ENCODE peak calls at places on chromosomes 2 and 18, in nine cellular contexts. D is central memory CD4-positive, alpha-beta T cell; U is osteocyte; Q is AG09309; Z is AG09319; V is putamen; F is hippocampal formation; M is NCI-H1436; I is ELR. G is an unnamed sample.

GRCh38 chr2:40220177-40220925 is 231.5 kb downstream of the SLC8A1 start:
- DNase-seq in I (peak; percentile 23), U (no peak), V (no peak), Z (no peak), M (no peak), Q (no peak), D (no peak), F (no peak), G (no peak)

GRCh38 chr2:194725169-194725568 is 931.9 kb upstream of the SLC39A10 start:
- DNase-seq in Z (no peak), Q (no peak), U (no peak), F (no peak), D (no peak), V (no peak), I (no peak), M (no peak), G (no peak)

GRCh38 chr2:216827073-216827725 is 32.7 kb downstream of the TNP1 start:
- DNase-seq in Z (no peak), U (no peak), D (no peak), I (no peak), F (no peak), V (no peak), Q (no peak), M (no peak), G (no peak)

GRCh38 chr18:39796413-39796812 is 2158.6 kb upstream of the PIK3C3 start:
- DNase-seq in V (no peak), I (no peak), D (no peak), F (no peak), M (no peak), Z (no peak), Q (no peak), U (no peak), G (no peak)

GRCh38 chr2:23351388-23352141 is 33.4 kb upstream of the KLHL29 start:
- DNase-seq in D (no peak), F (peak; percentile 51), U (peak; percentile 94), Z (peak; percentile 37), I (peak; percentile 77), Q (peak; percentile 16), V (peak; percentile 49), M (peak; percentile 24), G (no peak)

GRCh38 chr2:64807417-64807816 is 153.7 kb upstream of the SERTAD2 start:
- DNase-seq in V (no peak), U (no peak), I (peak; percentile 100), F (no peak), Q (peak; percentile 99), D (no peak), Z (peak; percentile 87), M (no peak), G (no peak)

GRCh38 chr2:169705927-169706326 is 11.7 kb downstream of the PHOSPHO2 start:
- DNase-seq in F (no peak), V (no peak), U (no peak), D (no peak), Q (peak; percentile 8), M (no peak), I (no peak), Z (peak; percentile 71), G (no peak)

GRCh38 chr2:2328847-2329246 is 2.2 kb downstream of the MYT1L start:
- DNase-seq in Q (no peak), M (peak; percentile 19), V (no peak), I (no peak), Z (no peak), D (no peak), F (no peak), U (no peak), G (no peak)

GRCh38 chr2:188850786-188851185 is 123.4 kb upstream of the COL3A1 start:
- DNase-seq in U (no peak), Q (no peak), I (peak; percentile 3), F (no peak), M (no peak), V (no peak), Z (no peak), D (no peak), G (no peak)

GRCh38 chr2:111216811-111217652 is 96.3 kb downstream of the BCL2L11 start:
- DNase-seq in V (no peak), D (no peak), Z (no peak), F (no peak), U (no peak), I (no peak), Q (no peak), M (no peak), G (no peak)

GRCh38 chr2:227407601-227408089 is 19.9 kb upstream of the SCYGR1 start:
- DNase-seq in D (no peak), F (no peak), I (peak; percentile 67), M (no peak), V (no peak), Q (no peak), Z (no peak), U (no peak), G (no peak)

GRCh38 chr18:39389800-39390379 is 1824.3 kb upstream of the CELF4 start:
- DNase-seq in V (no peak), U (no peak), M (no peak), F (no peak), I (no peak), D (no peak), Q (no peak), Z (no peak), G (no peak)

G was measured in effector memory CD8-positive, alpha-beta T cell.